ENCODE peak calls at places on chromosomes 16 and 17, in five cellular contexts. C, J, P, F and Z are unnamed samples.

GRCh38 chr17:7704601-7705268 is at the start of gene EFNB3:
- DNase-seq in C (peak), P (no peak), F (peak), J (peak), Z (no peak)

GRCh38 chr16:69930117-69930776 is 20.9 kb upstream of the CLEC18A start:
- DNase-seq in J (peak), F (peak), C (peak), P (no peak), Z (no peak)

GRCh38 chr17:27554152-27554551 is 76.8 kb upstream of the LGALS9 start:
- DNase-seq in J (no peak), P (no peak), F (no peak), C (no peak), Z (no peak)

GRCh38 chr16:75289189-75289588 is 37.8 kb upstream of the BCAR1 start:
- DNase-seq in F (no peak), P (no peak), J (no peak), C (no peak), Z (no peak)

GRCh38 chr16:9099131-9099625 is 7.7 kb downstream of the HAPSTR1 start:
- DNase-seq in F (peak), J (no peak), P (no peak), C (no peak), Z (no peak)

GRCh38 chr17:59851431-59852375 is 41.0 kb downstream of the TUBD1 start:
- DNase-seq in F (no peak), P (peak), J (peak), C (no peak), Z (no peak)

GRCh38 chr17:31916496-31917064 is 15.1 kb upstream of the UTP6 start:
- DNase-seq in J (no peak), C (no peak), P (no peak), F (no peak), Z (peak)

GRCh38 chr16:53753431-53753830 is 49.5 kb downstream of the FTO start:
- DNase-seq in J (no peak), P (no peak), F (no peak), C (no peak), Z (no peak)

GRCh38 chr16:55913717-55914116 is 38.5 kb upstream of the CES5A start:
- DNase-seq in P (no peak), C (peak), F (peak), J (no peak), Z (no peak)

GRCh38 chr17:74475189-74475588 is 8.8 kb downstream of the CD300A start:
- DNase-seq in C (no peak), J (no peak), F (no peak), P (no peak), Z (no peak)

GRCh38 chr17:77891602-77892001 is 66.9 kb upstream of the TNRC6C start:
- DNase-seq in P (no peak), J (no peak), C (no peak), F (no peak), Z (no peak)

GRCh38 chr17:27529230-27529796 is 73.1 kb downstream of the KSR1 start:
- DNase-seq in J (no peak), C (peak), F (peak), P (no peak), Z (no peak)

GRCh38 chr16:75053791-75054555 is 55.1 kb downstream of the ZNRF1 start:
- DNase-seq in J (peak), C (peak), F (no peak), P (no peak), Z (no peak)

GRCh38 chr16:85546585-85547447 is 66.3 kb upstream of the GSE1 start:
- DNase-seq in C (no peak), J (no peak), F (peak), P (no peak), Z (no peak)
- TF ChIP-seq CTCF in C (no peak), J (peak), F (peak), P (peak), Z (peak)

GRCh38 chr16:13435873-13436474 is 484.0 kb upstream of the ERCC4 start:
- DNase-seq in J (peak), F (no peak), P (no peak), C (no peak), Z (no peak)
- TF ChIP-seq CTCF in J (no peak), F (no peak), P (no peak), C (no peak), Z (no peak)

GRCh38 chr16:30535106-30535776 is 583 bp upstream of the ZNF747 start:
- DNase-seq in J (no peak), C (no peak), P (no peak), F (peak), Z (no peak)

GRCh38 chr16:30533146-30533522 is 1.5 kb downstream of the ZNF747 start:
- DNase-seq in J (no peak), P (no peak), F (no peak), C (no peak), Z (no peak)

GRCh38 chr16:30533748-30534367 is 800 bp downstream of the ZNF747 start:
- DNase-seq in P (no peak), F (no peak), C (peak), J (no peak), Z (no peak)

GRCh38 chr16:30535777-30536190 is 1.1 kb upstream of the ZNF747 start:
- DNase-seq in C (peak), P (no peak), J (peak), F (peak), Z (no peak)

GRCh38 chr16:30534368-30535105 is at the start of gene ZNF747:
- DNase-seq in J (peak), P (no peak), C (peak), F (peak), Z (peak)
- TF ChIP-seq CTCF in J (no peak), P (no peak), C (peak), F (no peak), Z (no peak)

GRCh38 chr17:52158450-52159042 is at the start of gene CA10:
- DNase-seq in C (peak), P (no peak), J (peak), F (peak), Z (no peak)
- TF ChIP-seq CTCF in C (no peak), P (no peak), J (no peak), F (no peak), Z (no peak)

DNA sequence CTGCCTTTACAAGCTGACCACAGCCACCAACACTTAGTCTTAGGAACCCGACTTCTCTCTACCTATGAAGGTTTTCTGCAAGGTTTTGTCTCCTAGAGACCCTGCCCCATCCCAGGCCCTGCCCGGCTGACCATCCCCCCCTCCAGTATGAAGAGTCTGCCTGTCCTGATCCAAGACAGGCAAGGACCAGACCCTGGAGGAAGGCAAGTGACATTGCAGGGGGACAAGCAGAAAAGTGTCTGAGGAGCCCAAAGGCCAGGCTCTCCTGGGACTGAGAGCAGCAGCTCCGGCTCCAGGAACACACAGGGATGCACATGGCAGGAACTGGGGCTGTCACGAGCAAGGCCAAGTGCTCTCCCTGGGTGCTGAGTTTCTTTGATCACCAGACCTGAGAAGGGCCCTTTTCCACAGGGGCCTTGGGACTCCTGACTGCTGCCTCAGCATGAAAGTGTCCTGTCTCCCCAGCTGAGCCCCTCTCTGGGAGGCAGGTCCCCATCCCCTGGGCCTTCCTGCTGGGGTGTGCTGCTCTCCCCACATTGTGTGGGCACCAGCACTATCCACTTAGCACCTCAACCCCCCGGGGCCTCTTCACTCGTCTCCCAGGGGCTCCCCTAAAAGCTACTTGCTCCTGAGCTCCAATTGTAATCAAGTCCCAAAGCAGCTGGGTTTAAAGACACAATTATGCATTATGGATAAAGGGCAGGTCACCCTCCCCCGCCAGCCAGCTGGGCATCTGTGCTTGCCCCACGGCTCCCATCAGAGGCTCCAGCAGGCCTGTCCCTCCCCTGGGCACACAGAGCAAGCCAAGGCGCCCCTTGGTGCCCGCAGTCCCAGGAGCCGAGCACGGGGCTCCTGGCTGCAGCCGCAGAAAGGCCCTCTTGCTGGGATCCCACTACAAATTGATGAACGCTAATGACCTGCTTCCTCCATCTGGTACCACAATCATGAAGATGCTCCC is 11.5 kb upstream of the CACNG4 start:
- DNase-seq in C (peak), J (no peak), F (no peak), P (no peak), Z (no peak)
- TF ChIP-seq CTCF in C (peak), J (no peak), F (no peak), P (no peak), Z (no peak)

GRCh38 chr17:40554646-40555295 is 10.5 kb downstream of the CCR7 start:
- DNase-seq in F (no peak), C (no peak), P (no peak), J (no peak), Z (no peak)
- TF ChIP-seq CTCF in F (no peak), C (no peak), P (no peak), J (no peak), Z (no peak)

GRCh38 chr16:66960270-66960669 is 796 bp upstream of the CES3 start:
- DNase-seq in P (no peak), C (no peak), J (no peak), F (no peak), Z (no peak)

GRCh38 chr16:66964049-66964448 is 3.0 kb downstream of the CES3 start:
- DNase-seq in J (no peak), P (no peak), F (no peak), C (no peak), Z (no peak)

GRCh38 chr16:66959645-66960177 is 1.4 kb upstream of the CES3 start:
- DNase-seq in J (no peak), P (no peak), C (no peak), F (no peak), Z (no peak)

GRCh38 chr16:66958857-66959644 is 2.0 kb upstream of the CES3 start:
- DNase-seq in F (no peak), P (no peak), C (no peak), J (no peak), Z (no peak)

DNA sequence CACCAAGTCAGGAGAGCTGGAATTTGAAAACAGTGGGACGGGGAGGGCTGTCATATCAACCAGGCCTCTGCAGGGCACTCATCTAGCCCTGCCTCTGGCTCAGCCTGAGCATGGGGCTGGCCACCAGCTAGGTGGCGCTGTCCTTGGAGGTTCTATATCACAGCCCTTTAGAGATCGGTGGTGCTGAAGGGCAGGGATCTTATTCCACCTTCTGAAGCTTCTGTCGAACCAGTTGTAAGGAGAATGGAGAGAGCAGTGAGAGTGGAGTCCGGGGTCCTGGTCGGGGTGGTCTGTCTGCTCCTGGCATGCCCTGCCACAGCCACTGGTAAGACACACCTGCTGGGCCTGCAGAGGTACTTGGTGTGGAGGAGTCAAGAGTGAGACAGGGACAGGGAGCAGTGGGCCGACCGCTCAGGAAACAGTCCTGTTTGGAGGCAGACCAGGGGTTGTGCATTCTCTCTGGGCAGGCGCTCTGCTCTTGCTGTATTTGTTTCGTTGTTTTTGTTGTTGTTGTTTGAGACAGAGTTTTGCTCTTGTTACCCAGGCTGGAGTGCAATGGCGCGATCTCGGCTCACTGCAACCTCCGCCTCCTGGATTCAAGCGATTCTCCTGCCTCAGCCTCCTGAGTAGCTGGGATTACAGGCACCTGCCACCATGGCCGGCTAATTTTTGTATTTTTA is at the start of gene CES3:
- DNase-seq in F (peak), C (peak), J (peak), P (peak), Z (no peak)
- TF ChIP-seq CTCF in F (peak), C (peak), J (peak), P (peak), Z (peak)